ENCODE peak calls at places on chromosomes 1 and 21, in seven cellular contexts. One of them, this sample, is unnamed. For H3K4me1, the result is how much of the 10 kb centered on the place peaks cover.

GRCh38 chr1:17620448-17620847 is 81.0 kb downstream of the ARHGEF10L start:
- DNase-seq in ovary: no peak
- DNase-seq in breast epithelium: no peak
- DNase-seq in A549: no peak
- DNase-seq in psoas muscle: no peak
- DNase-seq in fibroblast of lung: no peak
- DNase-seq in cardiac muscle cell: no peak
- DNase-seq in this sample: no peak

GRCh38 chr1:191592907-191593306 is 565.4 kb upstream of the RGS18 start:
- DNase-seq in psoas muscle: no peak
- DNase-seq in ovary: no peak
- DNase-seq in breast epithelium: no peak
- DNase-seq in A549: no peak
- DNase-seq in cardiac muscle cell: no peak
- DNase-seq in fibroblast of lung: no peak
- DNase-seq in this sample: no peak

GRCh38 chr21:41932576-41933258 is 21.1 kb downstream of the C2CD2 start:
- DNase-seq in psoas muscle: no peak
- DNase-seq in breast epithelium: no peak
- DNase-seq in A549: no peak
- DNase-seq in cardiac muscle cell: no peak
- DNase-seq in ovary: peak
- DNase-seq in fibroblast of lung: peak
- DNase-seq in this sample: peak

GRCh38 chr1:109392788-109393580 is 4.7 kb downstream of the SORT1 start:
- DNase-seq in psoas muscle: peak
- DNase-seq in ovary: no peak
- DNase-seq in cardiac muscle cell: peak
- DNase-seq in fibroblast of lung: peak
- DNase-seq in breast epithelium: peak
- DNase-seq in A549: peak
- DNase-seq in this sample: peak

GRCh38 chr1:6134741-6135510 is 45.2 kb downstream of the CHD5 start:
- DNase-seq in psoas muscle: no peak
- DNase-seq in cardiac muscle cell: no peak
- DNase-seq in fibroblast of lung: no peak
- DNase-seq in A549: no peak
- DNase-seq in ovary: no peak
- DNase-seq in breast epithelium: no peak
- DNase-seq in this sample: no peak

GRCh38 chr1:24952413-24952841 is 22.4 kb upstream of the RUNX3 start:
- DNase-seq in ovary: no peak
- DNase-seq in breast epithelium: no peak
- DNase-seq in cardiac muscle cell: no peak
- DNase-seq in psoas muscle: no peak
- DNase-seq in A549: no peak
- DNase-seq in fibroblast of lung: no peak
- DNase-seq in this sample: no peak

GRCh38 chr21:21463456-21463855 is 465.2 kb downstream of the NCAM2 start:
- DNase-seq in A549: no peak
- DNase-seq in fibroblast of lung: no peak
- DNase-seq in breast epithelium: no peak
- DNase-seq in ovary: no peak
- DNase-seq in cardiac muscle cell: no peak
- DNase-seq in psoas muscle: no peak
- DNase-seq in this sample: no peak

GRCh38 chr1:167127236-167127635 is 33.4 kb downstream of the STYXL2 start:
- DNase-seq in A549: no peak
- DNase-seq in fibroblast of lung: no peak
- DNase-seq in ovary: no peak
- DNase-seq in breast epithelium: no peak
- DNase-seq in psoas muscle: no peak
- DNase-seq in cardiac muscle cell: no peak
- DNase-seq in this sample: no peak

GRCh38 chr1:19229828-19230325 is 19.8 kb upstream of the UBR4 start:
- DNase-seq in ovary: no peak
- DNase-seq in fibroblast of lung: no peak
- DNase-seq in A549: no peak
- DNase-seq in psoas muscle: no peak
- DNase-seq in cardiac muscle cell: no peak
- DNase-seq in breast epithelium: no peak
- DNase-seq in this sample: no peak

GRCh38 chr1:203287109-203287893 is 18.0 kb upstream of the BTG2 start:
- DNase-seq in fibroblast of lung: no peak
- DNase-seq in A549: no peak
- DNase-seq in psoas muscle: peak
- DNase-seq in ovary: no peak
- DNase-seq in cardiac muscle cell: peak
- DNase-seq in breast epithelium: no peak
- DNase-seq in this sample: peak

GRCh38 chr1:150142083-150142482 is 7.6 kb upstream of the PLEKHO1 start:
- DNase-seq in cardiac muscle cell: no peak
- DNase-seq in ovary: no peak
- DNase-seq in psoas muscle: no peak
- DNase-seq in fibroblast of lung: no peak
- DNase-seq in A549: no peak
- DNase-seq in breast epithelium: no peak
- DNase-seq in this sample: no peak

GRCh38 chr1:182603646-182604127 is 502 bp downstream of the RGS16 start:
- DNase-seq in psoas muscle: no peak
- DNase-seq in fibroblast of lung: peak
- DNase-seq in ovary: no peak
- DNase-seq in A549: no peak
- DNase-seq in cardiac muscle cell: peak
- DNase-seq in breast epithelium: no peak
- DNase-seq in this sample: no peak

GRCh38 chr1:222454782-222455181 is 93.1 kb downstream of the HHIPL2 start:
- DNase-seq in cardiac muscle cell: no peak
- DNase-seq in breast epithelium: no peak
- DNase-seq in ovary: peak
- DNase-seq in A549: no peak
- DNase-seq in fibroblast of lung: peak
- DNase-seq in psoas muscle: peak
- DNase-seq in this sample: no peak

GRCh38 chr1:25565188-25565591 is 21.8 kb downstream of the LDLRAP1 start:
- DNase-seq in cardiac muscle cell: no peak
- DNase-seq in A549: no peak
- DNase-seq in breast epithelium: no peak
- DNase-seq in psoas muscle: no peak
- DNase-seq in ovary: no peak
- DNase-seq in fibroblast of lung: peak
- DNase-seq in this sample: no peak

GRCh38 chr21:42055425-42055824 is 15.7 kb upstream of the UMODL1 start:
- DNase-seq in breast epithelium: no peak
- DNase-seq in fibroblast of lung: no peak
- DNase-seq in A549: no peak
- DNase-seq in psoas muscle: no peak
- DNase-seq in cardiac muscle cell: no peak
- DNase-seq in ovary: no peak
- DNase-seq in this sample: no peak

GRCh38 chr1:43558346-43558841 is 27.7 kb downstream of the PTPRF start:
- DNase-seq in A549: no peak
- DNase-seq in fibroblast of lung: peak
- DNase-seq in cardiac muscle cell: peak
- DNase-seq in breast epithelium: no peak
- DNase-seq in ovary: peak
- DNase-seq in psoas muscle: no peak
- DNase-seq in this sample: no peak

GRCh38 chr1:186442651-186443114 is 18.2 kb downstream of the PDC start:
- DNase-seq in cardiac muscle cell: no peak
- DNase-seq in psoas muscle: no peak
- DNase-seq in breast epithelium: no peak
- DNase-seq in fibroblast of lung: peak
- DNase-seq in ovary: no peak
- DNase-seq in A549: peak
- DNase-seq in this sample: no peak

GRCh38 chr1:100530901-100531487 is 6.9 kb upstream of the GPR88 start:
- DNase-seq in breast epithelium: no peak
- DNase-seq in fibroblast of lung: peak
- DNase-seq in A549: no peak
- DNase-seq in psoas muscle: no peak
- DNase-seq in cardiac muscle cell: no peak
- DNase-seq in ovary: peak
- DNase-seq in this sample: no peak

GRCh38 chr1:32871364-32872188 is 864 bp upstream of the FNDC5 start:
- DNase-seq in ovary: no peak
- DNase-seq in fibroblast of lung: no peak
- DNase-seq in A549: no peak
- DNase-seq in cardiac muscle cell: no peak
- DNase-seq in psoas muscle: no peak
- DNase-seq in breast epithelium: no peak
- DNase-seq in this sample: peak

GRCh38 chr1:52592637-52593323 is 9.4 kb upstream of the GPX7 start:
- DNase-seq in cardiac muscle cell: no peak
- DNase-seq in A549: no peak
- DNase-seq in ovary: no peak
- DNase-seq in psoas muscle: no peak
- DNase-seq in fibroblast of lung: no peak
- DNase-seq in breast epithelium: no peak
- DNase-seq in this sample: no peak

GRCh38 chr1:107228704-107229103 is 87.9 kb downstream of the NTNG1 start:
- DNase-seq in psoas muscle: no peak
- DNase-seq in fibroblast of lung: peak
- DNase-seq in ovary: no peak
- DNase-seq in A549: no peak
- DNase-seq in cardiac muscle cell: no peak
- DNase-seq in breast epithelium: no peak
- DNase-seq in this sample: no peak

GRCh38 chr1:111789666-111790316 is 34.1 kb downstream of the DDX20 start:
- DNase-seq in ovary: no peak
- DNase-seq in cardiac muscle cell: no peak
- DNase-seq in psoas muscle: no peak
- DNase-seq in breast epithelium: no peak
- DNase-seq in A549: no peak
- DNase-seq in fibroblast of lung: peak
- DNase-seq in this sample: no peak

GRCh38 chr1:111563619-111564018 is 56.0 kb upstream of the RAP1A start:
- DNase-seq in cardiac muscle cell: no peak
- DNase-seq in A549: peak
- DNase-seq in ovary: no peak
- DNase-seq in breast epithelium: no peak
- DNase-seq in psoas muscle: no peak
- DNase-seq in fibroblast of lung: peak
- DNase-seq in this sample: no peak

GRCh38 chr1:205588691-205589445 is 42.9 kb downstream of the ELK4 start:
- DNase-seq in A549: peak
- DNase-seq in fibroblast of lung: peak
- DNase-seq in ovary: no peak
- DNase-seq in psoas muscle: peak
- DNase-seq in breast epithelium: no peak
- DNase-seq in cardiac muscle cell: peak
- DNase-seq in this sample: no peak

DNA sequence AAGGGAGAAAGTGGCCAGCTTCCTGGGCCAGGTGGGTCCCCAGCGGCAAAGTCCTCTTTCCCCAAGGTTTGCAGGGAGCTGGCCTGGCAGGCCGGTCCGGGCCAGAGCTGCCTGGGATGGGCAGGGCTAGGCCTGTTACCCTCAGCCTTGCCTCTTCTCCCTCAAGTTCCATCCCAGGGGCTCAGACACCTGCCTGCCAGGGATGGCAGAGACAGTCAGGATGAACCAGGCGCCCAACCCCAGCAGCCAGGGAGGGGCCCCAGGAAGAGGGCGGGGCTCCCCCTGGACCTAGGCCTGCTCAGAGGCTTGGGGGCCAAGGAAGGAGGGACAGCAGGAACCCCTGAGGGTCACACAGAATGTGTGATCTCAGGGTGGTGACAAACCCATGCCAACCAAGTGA is 120.6 kb downstream of the CASZ1 start:
- DNase-seq in fibroblast of lung: no peak
- DNase-seq in breast epithelium: no peak
- DNase-seq in A549: no peak
- DNase-seq in ovary: no peak
- DNase-seq in psoas muscle: no peak
- DNase-seq in cardiac muscle cell: no peak
- DNase-seq in this sample: no peak
- H3K4me3 ChIP-seq in fibroblast of lung: no peak
- H3K4me3 ChIP-seq in breast epithelium: no peak
- H3K4me3 ChIP-seq in A549: no peak
- H3K4me3 ChIP-seq in ovary: no peak
- H3K4me3 ChIP-seq in psoas muscle: no peak
- H3K4me3 ChIP-seq in cardiac muscle cell: no peak
- H3K4me3 ChIP-seq in this sample: no peak

GRCh38 chr1:178034676-178035075 is 59.2 kb upstream of the RASAL2 start:
- DNase-seq in breast epithelium: no peak
- DNase-seq in A549: no peak
- DNase-seq in ovary: no peak
- DNase-seq in psoas muscle: no peak
- DNase-seq in cardiac muscle cell: no peak
- DNase-seq in fibroblast of lung: no peak
- DNase-seq in this sample: no peak
- H3K4me1 ChIP-seq in breast epithelium: under half
- H3K4me1 ChIP-seq in A549: under half
- H3K4me1 ChIP-seq in ovary: under half
- H3K4me1 ChIP-seq in psoas muscle: under half
- H3K4me1 ChIP-seq in cardiac muscle cell: under half
- H3K4me1 ChIP-seq in fibroblast of lung: under half
- H3K4me1 ChIP-seq in this sample: under half

GRCh38 chr1:86169625-86170024 is 13.1 kb upstream of the COL24A1 start:
- DNase-seq in ovary: no peak
- DNase-seq in A549: no peak
- DNase-seq in cardiac muscle cell: no peak
- DNase-seq in fibroblast of lung: no peak
- DNase-seq in breast epithelium: no peak
- DNase-seq in psoas muscle: no peak
- DNase-seq in this sample: no peak
- TF ChIP-seq CTCF in ovary: no peak
- TF ChIP-seq CTCF in A549: no peak
- TF ChIP-seq CTCF in cardiac muscle cell: peak
- TF ChIP-seq CTCF in fibroblast of lung: peak
- TF ChIP-seq CTCF in breast epithelium: no peak
- TF ChIP-seq CTCF in psoas muscle: peak
- TF ChIP-seq CTCF in this sample: no peak

DNA sequence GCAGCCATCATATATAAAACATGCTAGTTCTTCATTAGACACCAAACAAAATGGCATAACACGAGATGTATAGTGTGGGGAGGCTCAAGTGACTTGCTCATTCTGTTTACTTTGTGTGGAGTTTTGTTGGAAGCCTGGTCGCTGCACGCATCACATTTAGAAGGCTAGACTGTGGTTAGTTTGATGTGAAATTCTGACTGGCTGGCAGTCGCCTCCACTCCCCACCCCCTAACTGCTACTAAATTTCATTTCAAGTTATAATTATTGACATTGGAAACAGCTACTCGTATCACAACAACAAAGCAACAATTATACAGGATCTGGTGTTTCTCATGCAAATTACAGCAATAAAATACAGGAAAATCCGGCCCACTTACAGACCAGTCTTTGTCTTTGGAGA is 356.1 kb downstream of the LMO4 start:
- DNase-seq in fibroblast of lung: peak
- DNase-seq in A549: no peak
- DNase-seq in breast epithelium: no peak
- DNase-seq in psoas muscle: no peak
- DNase-seq in ovary: no peak
- DNase-seq in cardiac muscle cell: no peak
- DNase-seq in this sample: no peak
- H3K4me3 ChIP-seq in fibroblast of lung: peak
- H3K4me3 ChIP-seq in A549: no peak
- H3K4me3 ChIP-seq in breast epithelium: peak
- H3K4me3 ChIP-seq in psoas muscle: peak
- H3K4me3 ChIP-seq in ovary: peak
- H3K4me3 ChIP-seq in cardiac muscle cell: no peak
- H3K4me3 ChIP-seq in this sample: peak